ENCODE peak calls at places on chromosomes 3 and 15, in six cellular contexts. L, Y, Z, D, Q and M are unnamed samples.
A peak's percentile ranks its signal among the peaks of the same experiment; 100 is the strongest.

GRCh38 chr15:42608110-42608531 is 32.7 kb downstream of the STARD9 start:
- DNase-seq in L (peak; percentile 3), Y (no peak), Z (peak; percentile 48), D (no peak), Q (no peak), M (no peak)

GRCh38 chr15:29570931-29571727 is 251.1 kb downstream of the TJP1 start:
- DNase-seq in L (peak; percentile 71), Y (no peak), Z (no peak), D (peak; percentile 50), Q (no peak), M (no peak)

GRCh38 chr15:58229297-58229768 is 91.2 kb downstream of the AQP9 start:
- DNase-seq in L (no peak), Y (no peak), Z (no peak), D (no peak), Q (no peak), M (no peak)

GRCh38 chr3:13111173-13111873 is 38.1 kb upstream of the IQSEC1 start:
- DNase-seq in L (peak; percentile 26), Y (peak; percentile 38), Z (no peak), D (peak; percentile 71), Q (no peak), M (no peak)

GRCh38 chr3:31294430-31295149 is 238.1 kb upstream of the STT3B start:
- DNase-seq in L (no peak), Y (no peak), Z (no peak), D (peak; percentile 3), Q (no peak), M (no peak)

GRCh38 chr15:87722941-87723691 is 533.4 kb downstream of the NTRK3 start:
- DNase-seq in L (no peak), Y (no peak), Z (no peak), D (no peak), Q (no peak), M (no peak)

GRCh38 chr3:128226794-128227399 is 73.6 kb downstream of the EEFSEC start:
- DNase-seq in L (peak; percentile 15), Y (no peak), Z (peak; percentile 20), D (peak; percentile 34), Q (peak; percentile 21), M (no peak)

GRCh38 chr15:33831646-33832045 is 136.7 kb upstream of the CHRM5 start:
- DNase-seq in L (no peak), Y (no peak), Z (no peak), D (no peak), Q (no peak), M (no peak)

GRCh38 chr15:71515375-71516186 is 294.8 kb upstream of the NR2E3 start:
- DNase-seq in L (no peak), Y (no peak), Z (no peak), D (no peak), Q (no peak), M (no peak)

GRCh38 chr3:76502076-76502475 is 537.8 kb upstream of the ROBO2 start:
- DNase-seq in L (no peak), Y (no peak), Z (no peak), D (no peak), Q (no peak), M (no peak)

GRCh38 chr3:73432021-73432722 is 192.6 kb downstream of the PDZRN3 start:
- DNase-seq in L (peak; percentile 15), Y (no peak), Z (no peak), D (peak; percentile 41), Q (no peak), M (no peak)

GRCh38 chr15:68252925-68253534 is 23.5 kb upstream of the CLN6 start:
- DNase-seq in L (peak; percentile 30), Y (peak; percentile 51), Z (peak; percentile 52), D (peak; percentile 88), Q (no peak), M (no peak)

GRCh38 chr3:11592460-11593298 is 51.0 kb downstream of the VGLL4 start:
- DNase-seq in L (no peak), Y (no peak), Z (no peak), D (no peak), Q (no peak), M (no peak)

GRCh38 chr3:43239755-43240154 is 46.6 kb upstream of the SNRK start:
- DNase-seq in L (no peak), Y (no peak), Z (no peak), D (no peak), Q (no peak), M (no peak)

GRCh38 chr15:47620960-47621681 is 96.2 kb upstream of the SEMA6D start:
- DNase-seq in L (no peak), Y (no peak), Z (no peak), D (no peak), Q (no peak), M (no peak)

GRCh38 chr15:95872366-95872771 is 458.1 kb upstream of the NR2F2 start:
- DNase-seq in L (no peak), Y (no peak), Z (no peak), D (no peak), Q (no peak), M (no peak)

GRCh38 chr3:128496602-128497304 is 3.8 kb upstream of the GATA2 start:
- DNase-seq in L (no peak), Y (no peak), Z (no peak), D (no peak), Q (no peak), M (peak; percentile 62)

GRCh38 chr3:149368850-149369497 is 8.5 kb downstream of the TM4SF1 start:
- DNase-seq in L (no peak), Y (no peak), Z (no peak), D (peak; percentile 60), Q (no peak), M (no peak)

GRCh38 chr3:132593950-132594328 is 3.1 kb upstream of the ACKR4 start:
- DNase-seq in L (no peak), Y (no peak), Z (no peak), D (no peak), Q (no peak), M (no peak)

GRCh38 chr3:184154909-184155643 is at the start of gene DVL3:
- DNase-seq in L (peak; percentile 73), Y (peak; percentile 55), Z (peak; percentile 16), D (peak; percentile 67), Q (peak; percentile 78), M (peak; percentile 88)

GRCh38 chr3:14837188-14837587 is 18.4 kb downstream of the FGD5 start:
- DNase-seq in L (no peak), Y (no peak), Z (no peak), D (no peak), Q (no peak), M (no peak)